ENCODE peak calls at places on chromosomes 4 and X, in eight cellular contexts. One of them, this sample, is unnamed.

GRCh38 chr4:108685036-108685686 is 34.8 kb downstream of the OSTC start:
- DNase-seq in epithelial cell of esophagus: peak; percentile 72
- DNase-seq in nephron progenitor cell: no peak
- DNase-seq in D721Med: no peak
- DNase-seq in bronchial epithelial cell: peak; percentile 52
- DNase-seq in lower leg skin: no peak
- DNase-seq in coronary artery: no peak
- DNase-seq in activated T-helper 1 cell treated with anti-CD3 and anti-CD28 coated beads, Interleukin-2, amount 50 U/mL, for 16 hours: no peak
- DNase-seq in this sample: no peak

GRCh38 chr4:164935363-164935762 is 42.1 kb downstream of the TRIM61 start:
- DNase-seq in epithelial cell of esophagus: no peak
- DNase-seq in nephron progenitor cell: no peak
- DNase-seq in D721Med: no peak
- DNase-seq in bronchial epithelial cell: no peak
- DNase-seq in lower leg skin: no peak
- DNase-seq in coronary artery: no peak
- DNase-seq in activated T-helper 1 cell treated with anti-CD3 and anti-CD28 coated beads, Interleukin-2, amount 50 U/mL, for 16 hours: no peak
- DNase-seq in this sample: no peak

GRCh38 chr4:33715996-33716395 is 2528.3 kb downstream of the ARAP2 start:
- DNase-seq in epithelial cell of esophagus: peak; percentile 91
- DNase-seq in nephron progenitor cell: no peak
- DNase-seq in D721Med: no peak
- DNase-seq in bronchial epithelial cell: peak; percentile 59
- DNase-seq in lower leg skin: peak; percentile 43
- DNase-seq in coronary artery: no peak
- DNase-seq in activated T-helper 1 cell treated with anti-CD3 and anti-CD28 coated beads, Interleukin-2, amount 50 U/mL, for 16 hours: no peak
- DNase-seq in this sample: no peak

GRCh38 chr4:3822230-3822947 is 56.2 kb downstream of the ADRA2C start:
- DNase-seq in epithelial cell of esophagus: no peak
- DNase-seq in nephron progenitor cell: no peak
- DNase-seq in D721Med: peak; percentile 84
- DNase-seq in bronchial epithelial cell: no peak
- DNase-seq in lower leg skin: no peak
- DNase-seq in coronary artery: no peak
- DNase-seq in activated T-helper 1 cell treated with anti-CD3 and anti-CD28 coated beads, Interleukin-2, amount 50 U/mL, for 16 hours: no peak
- DNase-seq in this sample: no peak

GRCh38 chr4:10011277-10011676 is 10.0 kb downstream of the SLC2A9 start:
- DNase-seq in epithelial cell of esophagus: no peak
- DNase-seq in nephron progenitor cell: no peak
- DNase-seq in D721Med: no peak
- DNase-seq in bronchial epithelial cell: no peak
- DNase-seq in lower leg skin: no peak
- DNase-seq in coronary artery: no peak
- DNase-seq in activated T-helper 1 cell treated with anti-CD3 and anti-CD28 coated beads, Interleukin-2, amount 50 U/mL, for 16 hours: no peak
- DNase-seq in this sample: no peak

GRCh38 chr4:82569076-82569475 is 7.3 kb upstream of the TMEM150C start:
- DNase-seq in epithelial cell of esophagus: no peak
- DNase-seq in nephron progenitor cell: no peak
- DNase-seq in D721Med: no peak
- DNase-seq in bronchial epithelial cell: no peak
- DNase-seq in lower leg skin: no peak
- DNase-seq in coronary artery: no peak
- DNase-seq in activated T-helper 1 cell treated with anti-CD3 and anti-CD28 coated beads, Interleukin-2, amount 50 U/mL, for 16 hours: no peak
- DNase-seq in this sample: no peak

GRCh38 chr4:19025031-19025430 is 1003.5 kb upstream of the LCORL start:
- DNase-seq in epithelial cell of esophagus: peak; percentile 10
- DNase-seq in nephron progenitor cell: no peak
- DNase-seq in D721Med: no peak
- DNase-seq in bronchial epithelial cell: peak; percentile 2
- DNase-seq in lower leg skin: no peak
- DNase-seq in coronary artery: no peak
- DNase-seq in activated T-helper 1 cell treated with anti-CD3 and anti-CD28 coated beads, Interleukin-2, amount 50 U/mL, for 16 hours: no peak
- DNase-seq in this sample: no peak

GRCh38 chr4:143178923-143179322 is 5.8 kb upstream of the USP38 start:
- DNase-seq in epithelial cell of esophagus: peak; percentile 54
- DNase-seq in nephron progenitor cell: no peak
- DNase-seq in D721Med: no peak
- DNase-seq in bronchial epithelial cell: peak; percentile 27
- DNase-seq in lower leg skin: no peak
- DNase-seq in coronary artery: no peak
- DNase-seq in activated T-helper 1 cell treated with anti-CD3 and anti-CD28 coated beads, Interleukin-2, amount 50 U/mL, for 16 hours: no peak
- DNase-seq in this sample: no peak

GRCh38 chrX:129876734-129877395 is 29.1 kb upstream of the UTP14A start:
- DNase-seq in epithelial cell of esophagus: peak; percentile 47
- DNase-seq in nephron progenitor cell: no peak
- DNase-seq in D721Med: no peak
- DNase-seq in bronchial epithelial cell: peak; percentile 58
- DNase-seq in lower leg skin: no peak
- DNase-seq in coronary artery: no peak
- DNase-seq in activated T-helper 1 cell treated with anti-CD3 and anti-CD28 coated beads, Interleukin-2, amount 50 U/mL, for 16 hours: no peak
- DNase-seq in this sample: no peak

GRCh38 chr4:153137677-153138630 is 66.3 kb upstream of the TRIM2 start:
- DNase-seq in epithelial cell of esophagus: no peak
- DNase-seq in nephron progenitor cell: peak; percentile 22
- DNase-seq in D721Med: no peak
- DNase-seq in bronchial epithelial cell: no peak
- DNase-seq in lower leg skin: no peak
- DNase-seq in coronary artery: no peak
- DNase-seq in activated T-helper 1 cell treated with anti-CD3 and anti-CD28 coated beads, Interleukin-2, amount 50 U/mL, for 16 hours: no peak
- DNase-seq in this sample: no peak

GRCh38 chr4:2007804-2008670 is 737 bp downstream of the NELFA start:
- DNase-seq in epithelial cell of esophagus: no peak
- DNase-seq in nephron progenitor cell: peak; percentile 48
- DNase-seq in D721Med: no peak
- DNase-seq in bronchial epithelial cell: no peak
- DNase-seq in lower leg skin: no peak
- DNase-seq in coronary artery: no peak
- DNase-seq in activated T-helper 1 cell treated with anti-CD3 and anti-CD28 coated beads, Interleukin-2, amount 50 U/mL, for 16 hours: no peak
- DNase-seq in this sample: no peak

GRCh38 chr4:32022071-32022470 is 1301.9 kb downstream of the PCDH7 start:
- DNase-seq in epithelial cell of esophagus: peak; percentile 30
- DNase-seq in nephron progenitor cell: no peak
- DNase-seq in D721Med: no peak
- DNase-seq in bronchial epithelial cell: peak; percentile 44
- DNase-seq in lower leg skin: no peak
- DNase-seq in coronary artery: no peak
- DNase-seq in activated T-helper 1 cell treated with anti-CD3 and anti-CD28 coated beads, Interleukin-2, amount 50 U/mL, for 16 hours: no peak
- DNase-seq in this sample: no peak

GRCh38 chrX:19846995-19847790 is 40.2 kb downstream of the SH3KBP1 start:
- DNase-seq in epithelial cell of esophagus: peak; percentile 61
- DNase-seq in nephron progenitor cell: no peak
- DNase-seq in D721Med: no peak
- DNase-seq in bronchial epithelial cell: peak; percentile 57
- DNase-seq in lower leg skin: peak; percentile 45
- DNase-seq in coronary artery: peak; percentile 57
- DNase-seq in activated T-helper 1 cell treated with anti-CD3 and anti-CD28 coated beads, Interleukin-2, amount 50 U/mL, for 16 hours: no peak
- DNase-seq in this sample: peak; percentile 21

GRCh38 chr4:122152699-122153328 is 683 bp downstream of the BLTP1 start:
- DNase-seq in epithelial cell of esophagus: peak; percentile 21
- DNase-seq in nephron progenitor cell: peak; percentile 47
- DNase-seq in D721Med: no peak
- DNase-seq in bronchial epithelial cell: peak; percentile 18
- DNase-seq in lower leg skin: no peak
- DNase-seq in coronary artery: peak; percentile 79
- DNase-seq in activated T-helper 1 cell treated with anti-CD3 and anti-CD28 coated beads, Interleukin-2, amount 50 U/mL, for 16 hours: peak; percentile 2
- DNase-seq in this sample: no peak

GRCh38 chr4:143506031-143506430 is 7.5 kb upstream of the SMARCA5 start:
- DNase-seq in epithelial cell of esophagus: no peak
- DNase-seq in nephron progenitor cell: no peak
- DNase-seq in D721Med: no peak
- DNase-seq in bronchial epithelial cell: no peak
- DNase-seq in lower leg skin: no peak
- DNase-seq in coronary artery: no peak
- DNase-seq in activated T-helper 1 cell treated with anti-CD3 and anti-CD28 coated beads, Interleukin-2, amount 50 U/mL, for 16 hours: no peak
- DNase-seq in this sample: no peak

GRCh38 chr4:77800483-77801259 is 18.5 kb downstream of the CNOT6L start:
- DNase-seq in epithelial cell of esophagus: no peak
- DNase-seq in nephron progenitor cell: no peak
- DNase-seq in D721Med: no peak
- DNase-seq in bronchial epithelial cell: peak; percentile 5
- DNase-seq in lower leg skin: no peak
- DNase-seq in coronary artery: no peak
- DNase-seq in activated T-helper 1 cell treated with anti-CD3 and anti-CD28 coated beads, Interleukin-2, amount 50 U/mL, for 16 hours: no peak
- DNase-seq in this sample: no peak

GRCh38 chr4:6768539-6768905 is 14.0 kb upstream of the KIAA0232 start:
- DNase-seq in epithelial cell of esophagus: peak; percentile 57
- DNase-seq in nephron progenitor cell: no peak
- DNase-seq in D721Med: no peak
- DNase-seq in bronchial epithelial cell: peak; percentile 43
- DNase-seq in lower leg skin: no peak
- DNase-seq in coronary artery: no peak
- DNase-seq in activated T-helper 1 cell treated with anti-CD3 and anti-CD28 coated beads, Interleukin-2, amount 50 U/mL, for 16 hours: no peak
- DNase-seq in this sample: peak; percentile 77

GRCh38 chr4:188262464-188262863 is 123.2 kb downstream of the TRIML1 start:
- DNase-seq in epithelial cell of esophagus: peak; percentile 42
- DNase-seq in nephron progenitor cell: no peak
- DNase-seq in D721Med: no peak
- DNase-seq in bronchial epithelial cell: peak; percentile 34
- DNase-seq in lower leg skin: no peak
- DNase-seq in coronary artery: no peak
- DNase-seq in activated T-helper 1 cell treated with anti-CD3 and anti-CD28 coated beads, Interleukin-2, amount 50 U/mL, for 16 hours: no peak
- DNase-seq in this sample: no peak

GRCh38 chr4:121656269-121656641 is 40.5 kb downstream of the ANXA5 start:
- DNase-seq in epithelial cell of esophagus: peak; percentile 83
- DNase-seq in nephron progenitor cell: peak; percentile 44
- DNase-seq in D721Med: no peak
- DNase-seq in bronchial epithelial cell: peak; percentile 58
- DNase-seq in lower leg skin: peak; percentile 19
- DNase-seq in coronary artery: no peak
- DNase-seq in activated T-helper 1 cell treated with anti-CD3 and anti-CD28 coated beads, Interleukin-2, amount 50 U/mL, for 16 hours: no peak
- DNase-seq in this sample: no peak

GRCh38 chr4:172515266-172515879 is 653.2 kb upstream of the GALNT7 start:
- DNase-seq in epithelial cell of esophagus: no peak
- DNase-seq in nephron progenitor cell: no peak
- DNase-seq in D721Med: no peak
- DNase-seq in bronchial epithelial cell: no peak
- DNase-seq in lower leg skin: no peak
- DNase-seq in coronary artery: no peak
- DNase-seq in activated T-helper 1 cell treated with anti-CD3 and anti-CD28 coated beads, Interleukin-2, amount 50 U/mL, for 16 hours: no peak
- DNase-seq in this sample: no peak

GRCh38 chrX:78665286-78665685 is 6.2 kb upstream of the RTL3 start:
- DNase-seq in epithelial cell of esophagus: no peak
- DNase-seq in nephron progenitor cell: no peak
- DNase-seq in D721Med: no peak
- DNase-seq in bronchial epithelial cell: no peak
- DNase-seq in lower leg skin: no peak
- DNase-seq in coronary artery: no peak
- DNase-seq in activated T-helper 1 cell treated with anti-CD3 and anti-CD28 coated beads, Interleukin-2, amount 50 U/mL, for 16 hours: no peak
- DNase-seq in this sample: no peak

GRCh38 chr4:123423819-123424218 is 27.2 kb downstream of the SPRY1 start:
- DNase-seq in epithelial cell of esophagus: no peak
- DNase-seq in nephron progenitor cell: no peak
- DNase-seq in D721Med: no peak
- DNase-seq in bronchial epithelial cell: no peak
- DNase-seq in lower leg skin: no peak
- DNase-seq in coronary artery: no peak
- DNase-seq in activated T-helper 1 cell treated with anti-CD3 and anti-CD28 coated beads, Interleukin-2, amount 50 U/mL, for 16 hours: no peak
- DNase-seq in this sample: no peak

GRCh38 chr4:1938027-1938426 is 66.8 kb downstream of the NSD2 start:
- DNase-seq in epithelial cell of esophagus: peak; percentile 40
- DNase-seq in nephron progenitor cell: no peak
- DNase-seq in D721Med: no peak
- DNase-seq in bronchial epithelial cell: peak; percentile 10
- DNase-seq in lower leg skin: no peak
- DNase-seq in coronary artery: no peak
- DNase-seq in activated T-helper 1 cell treated with anti-CD3 and anti-CD28 coated beads, Interleukin-2, amount 50 U/mL, for 16 hours: no peak
- DNase-seq in this sample: no peak

GRCh38 chr4:36399762-36400353 is 118.4 kb downstream of the DTHD1 start:
- DNase-seq in epithelial cell of esophagus: peak; percentile 53
- DNase-seq in nephron progenitor cell: peak; percentile 9
- DNase-seq in D721Med: no peak
- DNase-seq in bronchial epithelial cell: peak; percentile 52
- DNase-seq in lower leg skin: no peak
- DNase-seq in coronary artery: no peak
- DNase-seq in activated T-helper 1 cell treated with anti-CD3 and anti-CD28 coated beads, Interleukin-2, amount 50 U/mL, for 16 hours: peak; percentile 9
- DNase-seq in this sample: no peak

GRCh38 chr4:114349543-114350175 is 248.9 kb upstream of the UGT8 start:
- DNase-seq in epithelial cell of esophagus: peak; percentile 83
- DNase-seq in nephron progenitor cell: no peak
- DNase-seq in D721Med: no peak
- DNase-seq in bronchial epithelial cell: peak; percentile 93
- DNase-seq in lower leg skin: no peak
- DNase-seq in coronary artery: no peak
- DNase-seq in activated T-helper 1 cell treated with anti-CD3 and anti-CD28 coated beads, Interleukin-2, amount 50 U/mL, for 16 hours: no peak
- DNase-seq in this sample: no peak

GRCh38 chr4:2289311-2289954 is 27.5 kb upstream of the MXD4 start:
- DNase-seq in epithelial cell of esophagus: no peak
- DNase-seq in nephron progenitor cell: no peak
- DNase-seq in D721Med: no peak
- DNase-seq in bronchial epithelial cell: no peak
- DNase-seq in lower leg skin: no peak
- DNase-seq in coronary artery: no peak
- DNase-seq in activated T-helper 1 cell treated with anti-CD3 and anti-CD28 coated beads, Interleukin-2, amount 50 U/mL, for 16 hours: no peak
- DNase-seq in this sample: no peak

GRCh38 chr4:189940178-189941004 is at the start of gene FRG1:
- DNase-seq in epithelial cell of esophagus: peak; percentile 95
- DNase-seq in nephron progenitor cell: peak; percentile 96
- DNase-seq in D721Med: peak; percentile 23
- DNase-seq in bronchial epithelial cell: peak; percentile 81
- DNase-seq in lower leg skin: peak; percentile 94
- DNase-seq in coronary artery: peak; percentile 98
- DNase-seq in activated T-helper 1 cell treated with anti-CD3 and anti-CD28 coated beads, Interleukin-2, amount 50 U/mL, for 16 hours: peak; percentile 96
- DNase-seq in this sample: peak; percentile 93

GRCh38 chr4:52069566-52069965 is 18.5 kb downstream of the SPATA18 start:
- DNase-seq in epithelial cell of esophagus: no peak
- DNase-seq in nephron progenitor cell: no peak
- DNase-seq in D721Med: no peak
- DNase-seq in bronchial epithelial cell: no peak
- DNase-seq in lower leg skin: no peak
- DNase-seq in coronary artery: no peak
- DNase-seq in activated T-helper 1 cell treated with anti-CD3 and anti-CD28 coated beads, Interleukin-2, amount 50 U/mL, for 16 hours: no peak
- DNase-seq in this sample: no peak

GRCh38 chr4:185836268-185837084 is 24.5 kb upstream of the SORBS2 start:
- DNase-seq in epithelial cell of esophagus: no peak
- DNase-seq in nephron progenitor cell: no peak
- DNase-seq in D721Med: no peak
- DNase-seq in bronchial epithelial cell: no peak
- DNase-seq in lower leg skin: no peak
- DNase-seq in coronary artery: no peak
- DNase-seq in activated T-helper 1 cell treated with anti-CD3 and anti-CD28 coated beads, Interleukin-2, amount 50 U/mL, for 16 hours: no peak
- DNase-seq in this sample: no peak

GRCh38 chr4:95636061-95636460 is 87.3 kb upstream of the UNC5C start:
- DNase-seq in epithelial cell of esophagus: no peak
- DNase-seq in nephron progenitor cell: no peak
- DNase-seq in D721Med: no peak
- DNase-seq in bronchial epithelial cell: no peak
- DNase-seq in lower leg skin: no peak
- DNase-seq in coronary artery: no peak
- DNase-seq in activated T-helper 1 cell treated with anti-CD3 and anti-CD28 coated beads, Interleukin-2, amount 50 U/mL, for 16 hours: no peak
- DNase-seq in this sample: no peak

GRCh38 chrX:138847930-138848329 is 136.4 kb upstream of the FGF13 start:
- DNase-seq in epithelial cell of esophagus: peak; percentile 47
- DNase-seq in nephron progenitor cell: no peak
- DNase-seq in D721Med: no peak
- DNase-seq in bronchial epithelial cell: peak; percentile 32
- DNase-seq in lower leg skin: no peak
- DNase-seq in coronary artery: no peak
- DNase-seq in activated T-helper 1 cell treated with anti-CD3 and anti-CD28 coated beads, Interleukin-2, amount 50 U/mL, for 16 hours: no peak
- DNase-seq in this sample: no peak

This sample was measured in gastrocnemius medialis.